ENCODE peak calls at places on chromosome 14, in six cellular contexts. One of them, this sample, is unnamed. For H3K4me1 and H3K36me3, the result is how much of the 10 kb centered on the place peaks cover.

GRCh38 chr14:88310457-88310856 is 12.6 kb downstream of the KCNK10 start:
- DNase-seq in uterus: no peak
- DNase-seq in sigmoid colon: no peak
- DNase-seq in tibial artery: no peak
- DNase-seq in ovary: no peak
- DNase-seq in hepatocyte: no peak
- DNase-seq in this sample: no peak

GRCh38 chr14:69647216-69647615 is 35.8 kb downstream of the SUSD6 start:
- DNase-seq in uterus: no peak
- DNase-seq in sigmoid colon: no peak
- DNase-seq in tibial artery: no peak
- DNase-seq in ovary: no peak
- DNase-seq in hepatocyte: no peak
- DNase-seq in this sample: no peak

GRCh38 chr14:83883732-83884131 is 1646.2 kb upstream of the FLRT2 start:
- DNase-seq in uterus: no peak
- DNase-seq in sigmoid colon: no peak
- DNase-seq in tibial artery: no peak
- DNase-seq in ovary: no peak
- DNase-seq in hepatocyte: no peak
- DNase-seq in this sample: no peak

GRCh38 chr14:85333313-85333712 is 196.6 kb upstream of the FLRT2 start:
- DNase-seq in uterus: no peak
- DNase-seq in sigmoid colon: no peak
- DNase-seq in tibial artery: no peak
- DNase-seq in ovary: no peak
- DNase-seq in hepatocyte: no peak
- DNase-seq in this sample: no peak

GRCh38 chr14:75917322-75918251 is 64.2 kb downstream of the TGFB3 start:
- DNase-seq in uterus: no peak
- DNase-seq in sigmoid colon: no peak
- DNase-seq in tibial artery: no peak
- DNase-seq in ovary: no peak
- DNase-seq in hepatocyte: no peak
- DNase-seq in this sample: peak

GRCh38 chr14:27605298-27605697 is 1007.5 kb upstream of the NOVA1 start:
- DNase-seq in uterus: no peak
- DNase-seq in sigmoid colon: no peak
- DNase-seq in tibial artery: no peak
- DNase-seq in ovary: no peak
- DNase-seq in hepatocyte: no peak
- DNase-seq in this sample: no peak

GRCh38 chr14:84708865-84709264 is 821.1 kb upstream of the FLRT2 start:
- DNase-seq in uterus: no peak
- DNase-seq in sigmoid colon: no peak
- DNase-seq in tibial artery: no peak
- DNase-seq in ovary: no peak
- DNase-seq in hepatocyte: no peak
- DNase-seq in this sample: no peak

GRCh38 chr14:65927871-65928270 is 515.3 kb downstream of the FUT8 start:
- DNase-seq in uterus: no peak
- DNase-seq in sigmoid colon: no peak
- DNase-seq in tibial artery: no peak
- DNase-seq in ovary: no peak
- DNase-seq in hepatocyte: peak
- DNase-seq in this sample: no peak

GRCh38 chr14:68842298-68842697 is 49.4 kb upstream of the ZFP36L1 start:
- DNase-seq in uterus: peak
- DNase-seq in sigmoid colon: peak
- DNase-seq in tibial artery: no peak
- DNase-seq in ovary: no peak
- DNase-seq in hepatocyte: no peak
- DNase-seq in this sample: no peak

GRCh38 chr14:89504602-89505320 is 87.7 kb upstream of the FOXN3 start:
- DNase-seq in uterus: no peak
- DNase-seq in sigmoid colon: no peak
- DNase-seq in tibial artery: no peak
- DNase-seq in ovary: no peak
- DNase-seq in hepatocyte: no peak
- DNase-seq in this sample: no peak

GRCh38 chr14:95339301-95339865 is 19.7 kb upstream of the CLMN start:
- DNase-seq in uterus: no peak
- DNase-seq in sigmoid colon: no peak
- DNase-seq in tibial artery: no peak
- DNase-seq in ovary: no peak
- DNase-seq in hepatocyte: no peak
- DNase-seq in this sample: no peak

GRCh38 chr14:70714055-70714550 is 72.4 kb downstream of the TTC9 start:
- DNase-seq in uterus: no peak
- DNase-seq in sigmoid colon: no peak
- DNase-seq in tibial artery: no peak
- DNase-seq in ovary: no peak
- DNase-seq in hepatocyte: peak
- DNase-seq in this sample: peak

GRCh38 chr14:68476965-68477455 is 315.9 kb downstream of the ZFP36L1 start:
- DNase-seq in uterus: no peak
- DNase-seq in sigmoid colon: no peak
- DNase-seq in tibial artery: no peak
- DNase-seq in ovary: no peak
- DNase-seq in hepatocyte: no peak
- DNase-seq in this sample: no peak

GRCh38 chr14:73238262-73238852 is 1.1 kb downstream of the PAPLN start:
- DNase-seq in uterus: no peak
- DNase-seq in sigmoid colon: peak
- DNase-seq in tibial artery: peak
- DNase-seq in ovary: no peak
- DNase-seq in hepatocyte: peak
- DNase-seq in this sample: no peak

GRCh38 chr14:79878785-79879184 is 332.5 kb downstream of the DIO2 start:
- DNase-seq in uterus: no peak
- DNase-seq in sigmoid colon: no peak
- DNase-seq in tibial artery: no peak
- DNase-seq in ovary: no peak
- DNase-seq in hepatocyte: no peak
- DNase-seq in this sample: no peak

GRCh38 chr14:69260246-69260978 is 454 bp downstream of the GALNT16 start:
- DNase-seq in uterus: no peak
- DNase-seq in sigmoid colon: no peak
- DNase-seq in tibial artery: no peak
- DNase-seq in ovary: no peak
- DNase-seq in hepatocyte: peak
- DNase-seq in this sample: peak

GRCh38 chr14:92540472-92541048 is 27.0 kb downstream of the RIN3 start:
- DNase-seq in uterus: peak
- DNase-seq in sigmoid colon: peak
- DNase-seq in tibial artery: peak
- DNase-seq in ovary: peak
- DNase-seq in hepatocyte: peak
- DNase-seq in this sample: peak

GRCh38 chr14:85093631-85094330 is 436.2 kb upstream of the FLRT2 start:
- DNase-seq in uterus: no peak
- DNase-seq in sigmoid colon: no peak
- DNase-seq in tibial artery: no peak
- DNase-seq in ovary: no peak
- DNase-seq in hepatocyte: no peak
- DNase-seq in this sample: no peak

GRCh38 chr14:61033024-61033423 is 52.0 kb downstream of the SLC38A6 start:
- DNase-seq in uterus: no peak
- DNase-seq in sigmoid colon: no peak
- DNase-seq in tibial artery: no peak
- DNase-seq in ovary: no peak
- DNase-seq in hepatocyte: no peak
- DNase-seq in this sample: no peak

GRCh38 chr14:78933948-78934524 is 763.9 kb downstream of the NRXN3 start:
- DNase-seq in uterus: no peak
- DNase-seq in sigmoid colon: no peak
- DNase-seq in tibial artery: no peak
- DNase-seq in ovary: no peak
- DNase-seq in hepatocyte: peak
- DNase-seq in this sample: peak

GRCh38 chr14:76293923-76294322 is 82.0 kb upstream of the ESRRB start:
- DNase-seq in uterus: no peak
- DNase-seq in sigmoid colon: no peak
- DNase-seq in tibial artery: no peak
- DNase-seq in ovary: no peak
- DNase-seq in hepatocyte: peak
- DNase-seq in this sample: no peak

GRCh38 chr14:88983755-88984154 is 159.3 kb downstream of the TTC8 start:
- DNase-seq in uterus: no peak
- DNase-seq in sigmoid colon: no peak
- DNase-seq in tibial artery: no peak
- DNase-seq in ovary: no peak
- DNase-seq in hepatocyte: peak
- DNase-seq in this sample: peak

GRCh38 chr14:29144598-29144997 is 378.0 kb downstream of the FOXG1 start:
- DNase-seq in uterus: no peak
- DNase-seq in sigmoid colon: no peak
- DNase-seq in tibial artery: no peak
- DNase-seq in ovary: no peak
- DNase-seq in hepatocyte: no peak
- DNase-seq in this sample: no peak

GRCh38 chr14:64720190-64720589 is 16.0 kb downstream of the PLEKHG3 start:
- DNase-seq in uterus: no peak
- DNase-seq in sigmoid colon: peak
- DNase-seq in tibial artery: no peak
- DNase-seq in ovary: no peak
- DNase-seq in hepatocyte: peak
- DNase-seq in this sample: no peak

GRCh38 chr14:64722842-64723447 is 18.7 kb downstream of the PLEKHG3 start:
- DNase-seq in uterus: no peak
- DNase-seq in sigmoid colon: peak
- DNase-seq in tibial artery: no peak
- DNase-seq in ovary: no peak
- DNase-seq in hepatocyte: no peak
- DNase-seq in this sample: no peak

GRCh38 chr14:64721391-64721791 is 17.2 kb downstream of the PLEKHG3 start:
- DNase-seq in uterus: no peak
- DNase-seq in sigmoid colon: peak
- DNase-seq in tibial artery: peak
- DNase-seq in ovary: no peak
- DNase-seq in hepatocyte: no peak
- DNase-seq in this sample: peak

GRCh38 chr14:64723691-64724577 is 19.7 kb downstream of the PLEKHG3 start:
- DNase-seq in uterus: no peak
- DNase-seq in sigmoid colon: peak
- DNase-seq in tibial artery: no peak
- DNase-seq in ovary: no peak
- DNase-seq in hepatocyte: peak
- DNase-seq in this sample: peak

DNA sequence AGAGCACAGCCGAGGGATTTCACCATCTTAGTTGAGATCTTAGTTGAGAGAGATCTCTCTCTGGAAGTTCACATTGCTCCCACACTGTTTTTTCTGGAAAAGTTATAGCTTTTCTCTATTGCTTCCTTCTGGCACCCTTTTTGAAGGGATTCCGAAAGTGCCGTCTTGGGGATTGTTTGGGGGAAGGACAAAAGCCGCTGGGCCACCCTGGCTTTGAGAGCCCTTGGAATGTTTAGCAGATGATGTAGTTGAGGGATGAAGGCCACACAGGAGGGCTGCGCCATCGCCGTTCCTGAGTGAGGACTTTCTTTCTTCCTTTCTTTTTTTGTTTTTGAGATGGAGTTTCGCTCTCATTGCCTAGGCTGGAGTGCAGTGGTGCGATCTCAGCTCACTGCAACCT is 17.7 kb downstream of the PLEKHG3 start:
- DNase-seq in uterus: no peak
- DNase-seq in sigmoid colon: peak
- DNase-seq in tibial artery: no peak
- DNase-seq in ovary: no peak
- DNase-seq in hepatocyte: no peak
- DNase-seq in this sample: no peak
- H3K4me1 ChIP-seq in uterus: half or more
- H3K4me1 ChIP-seq in sigmoid colon: half or more
- H3K4me1 ChIP-seq in tibial artery: under half
- H3K4me1 ChIP-seq in ovary: under half
- H3K4me1 ChIP-seq in hepatocyte: half or more
- H3K4me1 ChIP-seq in this sample: under half

GRCh38 chr14:22304324-22304723 is 284.7 kb downstream of the DAD1 start:
- DNase-seq in uterus: no peak
- DNase-seq in sigmoid colon: no peak
- DNase-seq in tibial artery: no peak
- DNase-seq in ovary: no peak
- DNase-seq in hepatocyte: no peak
- DNase-seq in this sample: no peak
- H3K27ac ChIP-seq in uterus: no peak
- H3K27ac ChIP-seq in sigmoid colon: no peak
- H3K27ac ChIP-seq in tibial artery: peak
- H3K27ac ChIP-seq in ovary: no peak
- H3K27ac ChIP-seq in hepatocyte: no peak
- H3K27ac ChIP-seq in this sample: no peak

DNA sequence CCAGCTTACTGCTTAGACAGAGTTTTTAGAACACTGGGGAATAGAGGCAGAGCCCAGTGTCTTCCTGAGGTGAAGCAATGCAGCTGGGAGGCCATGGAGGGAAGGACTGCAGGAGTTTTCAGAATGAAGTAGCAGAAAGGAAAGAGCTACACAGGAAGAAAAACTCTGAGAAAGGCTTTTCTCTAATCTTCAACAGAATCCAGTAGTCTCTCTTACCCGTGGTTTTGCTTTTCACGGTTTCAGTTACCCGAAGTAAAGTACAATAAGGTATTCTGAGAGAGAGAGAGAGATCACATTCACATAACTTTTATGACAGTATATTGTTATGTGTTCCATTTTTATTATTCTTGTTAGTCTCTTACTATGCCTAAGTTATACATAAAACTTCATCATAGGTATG is 761.6 kb downstream of the BCL11B start:
- DNase-seq in uterus: no peak
- DNase-seq in sigmoid colon: no peak
- DNase-seq in tibial artery: no peak
- DNase-seq in ovary: no peak
- DNase-seq in hepatocyte: no peak
- DNase-seq in this sample: no peak
- H3K36me3 ChIP-seq in uterus: under half
- H3K36me3 ChIP-seq in sigmoid colon: under half
- H3K36me3 ChIP-seq in tibial artery: under half
- H3K36me3 ChIP-seq in ovary: under half
- H3K36me3 ChIP-seq in hepatocyte: under half
- H3K36me3 ChIP-seq in this sample: under half

GRCh38 chr14:51661504-51661903 is 9.8 kb downstream of the FRMD6 start:
- DNase-seq in uterus: no peak
- DNase-seq in sigmoid colon: no peak
- DNase-seq in tibial artery: no peak
- DNase-seq in ovary: no peak
- DNase-seq in hepatocyte: no peak
- DNase-seq in this sample: no peak

GRCh38 chr14:51657762-51658161 is 6.1 kb downstream of the FRMD6 start:
- DNase-seq in uterus: no peak
- DNase-seq in sigmoid colon: no peak
- DNase-seq in tibial artery: no peak
- DNase-seq in ovary: no peak
- DNase-seq in hepatocyte: no peak
- DNase-seq in this sample: no peak

GRCh38 chr14:51658441-51659173 is 6.9 kb downstream of the FRMD6 start:
- DNase-seq in uterus: no peak
- DNase-seq in sigmoid colon: no peak
- DNase-seq in tibial artery: no peak
- DNase-seq in ovary: no peak
- DNase-seq in hepatocyte: no peak
- DNase-seq in this sample: no peak

GRCh38 chr14:51663783-51664326 is 12.1 kb downstream of the FRMD6 start:
- DNase-seq in uterus: no peak
- DNase-seq in sigmoid colon: no peak
- DNase-seq in tibial artery: no peak
- DNase-seq in ovary: no peak
- DNase-seq in hepatocyte: no peak
- DNase-seq in this sample: no peak

GRCh38 chr14:51660720-51661119 is 9.0 kb downstream of the FRMD6 start:
- DNase-seq in uterus: no peak
- DNase-seq in sigmoid colon: no peak
- DNase-seq in tibial artery: no peak
- DNase-seq in ovary: no peak
- DNase-seq in hepatocyte: no peak
- DNase-seq in this sample: no peak
- H3K4me1 ChIP-seq in uterus: under half
- H3K4me1 ChIP-seq in sigmoid colon: under half
- H3K4me1 ChIP-seq in tibial artery: under half
- H3K4me1 ChIP-seq in ovary: under half
- H3K4me1 ChIP-seq in hepatocyte: under half
- H3K4me1 ChIP-seq in this sample: under half